ENCODE peak calls at places on chromosome 17, in five cellular contexts. Z, S, T, K and D are unnamed samples.

GRCh38 chr17:48871551-48872351 is 20.8 kb upstream of the ATP5MC1 start:
- DNase-seq in Z (no peak), S (no peak), K (no peak), T (no peak), D (peak; percentile 74)

GRCh38 chr17:82943339-82943738 is 103.5 kb upstream of the ZNF750 start:
- DNase-seq in T (peak; percentile 4), S (no peak), Z (no peak), K (no peak), D (peak; percentile 38)

GRCh38 chr17:8056976-8057625 is 18.2 kb downstream of the ALOX15B start:
- DNase-seq in S (no peak), K (no peak), Z (no peak), T (no peak), D (no peak)

GRCh38 chr17:47810200-47810821 is 11.3 kb downstream of the OSBPL7 start:
- DNase-seq in K (no peak), Z (no peak), T (no peak), S (no peak), D (no peak)

GRCh38 chr17:75734674-75735294 is 13.5 kb downstream of the ITGB4 start:
- DNase-seq in T (no peak), K (no peak), S (no peak), Z (no peak), D (no peak)

GRCh38 chr17:73784015-73784603 is 139.9 kb upstream of the SDK2 start:
- DNase-seq in S (no peak), T (no peak), Z (no peak), K (no peak), D (no peak)

GRCh38 chr17:75059369-75060345 is 12.6 kb downstream of the KCTD2 start:
- DNase-seq in T (no peak), Z (no peak), S (no peak), K (no peak), D (no peak)

GRCh38 chr17:41478240-41478639 is 2.7 kb downstream of the KRT35 start:
- DNase-seq in S (no peak), Z (no peak), T (no peak), K (no peak), D (no peak)

GRCh38 chr17:17942846-17943245 is 29.4 kb downstream of the TOM1L2 start:
- DNase-seq in S (no peak), K (no peak), T (no peak), Z (no peak), D (no peak)

GRCh38 chr17:17089796-17090641 is 47.8 kb downstream of the MPRIP start:
- DNase-seq in K (no peak), S (no peak), T (no peak), Z (no peak), D (no peak)

GRCh38 chr17:50095626-50096037 is 481 bp downstream of the PDK2 start:
- DNase-seq in T (no peak), K (no peak), Z (no peak), S (no peak), D (no peak)